ENCODE peak calls at places on chromosomes 2 and 18, in eight cellular contexts. V, W, K, F, D, X, U and I are unnamed samples.

GRCh38 chr2:147204102-147204501 is 640.7 kb upstream of the ACVR2A start:
- DNase-seq in V (no peak), W (no peak), K (peak; percentile 97), F (no peak), D (no peak), X (peak; percentile 85), U (peak; percentile 1), I (no peak)

GRCh38 chr18:54742654-54743053 is 85.6 kb upstream of the RAB27B start:
- DNase-seq in V (peak; percentile 86), W (no peak), K (peak; percentile 99), F (no peak), D (no peak), X (peak; percentile 99), U (peak; percentile 95), I (peak; percentile 9)

GRCh38 chr2:9630001-9630749 is 622 bp downstream of the YWHAQ start:
- DNase-seq in V (peak; percentile 93), W (peak; percentile 89), K (peak; percentile 64), F (peak; percentile 82), D (peak; percentile 96), X (peak; percentile 88), U (peak; percentile 68), I (peak; percentile 93)

GRCh38 chr2:1607971-1608688 is 136.2 kb downstream of the PXDN start:
- DNase-seq in V (no peak), W (no peak), K (peak; percentile 71), F (no peak), D (no peak), X (peak; percentile 77), U (no peak), I (no peak)

GRCh38 chr2:31235504-31235902 is 1.6 kb downstream of the EHD3 start:
- DNase-seq in V (no peak), W (no peak), K (peak; percentile 90), F (no peak), D (no peak), X (peak; percentile 93), U (peak; percentile 85), I (no peak)

GRCh38 chr2:176639016-176639343 is 369.7 kb downstream of the MTX2 start:
- DNase-seq in V (no peak), W (peak; percentile 72), K (no peak), F (no peak), D (no peak), X (no peak), U (no peak), I (no peak)

GRCh38 chr2:43745457-43745856 is 28.4 kb upstream of the DYNC2LI1 start:
- DNase-seq in V (no peak), W (no peak), K (peak; percentile 91), F (no peak), D (no peak), X (peak; percentile 52), U (no peak), I (no peak)

GRCh38 chr2:71922501-71923142 is 225.0 kb downstream of the CYP26B1 start:
- DNase-seq in V (peak; percentile 6), W (no peak), K (no peak), F (no peak), D (no peak), X (no peak), U (no peak), I (no peak)

GRCh38 chr18:58387716-58388115 is 241.2 kb downstream of the ALPK2 start:
- DNase-seq in V (no peak), W (no peak), K (no peak), F (no peak), D (no peak), X (no peak), U (no peak), I (no peak)

GRCh38 chr2:20065885-20066602 is 14.6 kb upstream of the LAPTM4A start:
- DNase-seq in V (peak; percentile 85), W (peak; percentile 77), K (peak; percentile 65), F (no peak), D (no peak), X (peak; percentile 68), U (peak; percentile 58), I (no peak)

GRCh38 chr2:3574155-3574554 is 905 bp upstream of the RPS7 start:
- DNase-seq in V (no peak), W (no peak), K (no peak), F (no peak), D (no peak), X (no peak), U (no peak), I (no peak)
- H3K4me3 ChIP-seq in V (no peak overlapping the region), W (peak overlapping the region; percentile 17), K (no peak overlapping the region), F (peak overlapping the region; percentile 82), D (peak overlapping the region; percentile 97), X (no peak overlapping the region), U (peak overlapping the region; percentile 89), I (peak overlapping the region; percentile 87)

GRCh38 chr2:229300371-229300770 is 29.3 kb upstream of the PID1 start:
- DNase-seq in V (no peak), W (no peak), K (no peak), F (no peak), D (no peak), X (no peak), U (no peak), I (no peak)
- H3K9me3 ChIP-seq in V (no peaks in the 10 kb centered on the region), W (no peaks in the 10 kb centered on the region), K (no peaks in the 10 kb centered on the region), F (no peaks in the 10 kb centered on the region), D (no peaks in the 10 kb centered on the region), X (no peaks in the 10 kb centered on the region), U (no peaks in the 10 kb centered on the region), I (no peaks in the 10 kb centered on the region)

GRCh38 chr2:219418570-219419189 is 503 bp downstream of the DES start:
- DNase-seq in V (no peak), W (no peak), K (peak; percentile 42), F (no peak), D (peak; percentile 42), X (peak; percentile 44), U (no peak), I (no peak)
- H3K4me3 ChIP-seq in V (peak overlapping the region; percentile 51), W (no peak overlapping the region), K (no peak overlapping the region), F (no peak overlapping the region), D (no peak overlapping the region), X (peak overlapping the region; percentile 40), U (peak overlapping the region; percentile 29), I (no peak overlapping the region)

DNA sequence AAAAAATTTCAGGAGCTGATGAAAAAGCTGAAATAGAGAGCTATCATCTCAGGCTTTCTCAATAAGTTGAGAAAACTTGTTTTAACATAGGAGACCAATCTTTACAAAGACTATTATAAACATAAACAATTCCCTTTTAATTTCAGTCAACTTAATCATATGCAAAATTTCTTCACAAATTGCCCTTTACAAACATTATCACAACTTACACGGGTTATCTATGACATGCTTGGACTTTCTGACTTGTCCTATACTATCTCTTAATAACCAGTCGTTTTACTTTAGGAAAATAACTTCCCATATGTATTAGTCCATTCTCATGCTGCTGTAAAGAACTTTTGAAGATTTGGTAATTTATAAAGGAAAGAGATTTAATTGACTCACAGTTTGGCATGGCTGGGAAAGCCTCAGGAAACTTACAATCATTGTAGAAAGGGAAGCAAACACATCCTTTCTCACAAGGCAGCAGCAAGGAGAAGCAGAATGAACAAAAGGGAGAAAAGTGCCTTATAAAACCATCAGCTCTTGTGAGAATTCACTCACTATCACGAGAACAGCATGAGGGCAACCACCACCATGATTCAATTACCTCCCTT is 1583.7 kb upstream of the CELF4 start:
- DNase-seq in V (no peak), W (no peak), K (no peak), F (peak; percentile 0), D (peak; percentile 28), X (no peak), U (no peak), I (no peak)
- H3K9me3 ChIP-seq in V (no peaks in the 10 kb centered on the region), W (no peaks in the 10 kb centered on the region), K (no peaks in the 10 kb centered on the region), F (no peaks in the 10 kb centered on the region), D (peaks cover 23% of the 10 kb centered on the region), X (no peaks in the 10 kb centered on the region), U (peaks cover 57% of the 10 kb centered on the region), I (peaks cover 8% of the 10 kb centered on the region)

GRCh38 chr2:121974919-121975654 is 219.6 kb downstream of the TSN start:
- DNase-seq in V (peak; percentile 76), W (no peak), K (peak; percentile 54), F (peak; percentile 86), D (peak; percentile 94), X (peak; percentile 85), U (peak; percentile 73), I (peak; percentile 84)
- H3K4me3 ChIP-seq in V (peak overlapping the region; percentile 14), W (no peak overlapping the region), K (peak overlapping the region; percentile 50), F (peak overlapping the region; percentile 22), D (no peak overlapping the region), X (peak overlapping the region; percentile 51), U (peak overlapping the region; percentile 75), I (no peak overlapping the region)

GRCh38 chr2:51881673-51882072 is 849.7 kb upstream of the NRXN1 start:
- DNase-seq in V (no peak), W (no peak), K (no peak), F (no peak), D (no peak), X (no peak), U (no peak), I (no peak)
- H3K9me3 ChIP-seq in V (no peaks in the 10 kb centered on the region), W (peaks cover 3% of the 10 kb centered on the region), K (no peaks in the 10 kb centered on the region), F (peaks cover 8% of the 10 kb centered on the region), D (no peaks in the 10 kb centered on the region), X (peaks cover 9% of the 10 kb centered on the region), U (peaks cover 47% of the 10 kb centered on the region), I (no peaks in the 10 kb centered on the region)